ENCODE peak calls at places on chromosomes 12 and 14, in nine cellular contexts. One of them, this sample, is unnamed.

GRCh38 chr14:31968107-31968810 is 108.8 kb upstream of the ARHGAP5 start:
- DNase-seq in GM12878: peak
- DNase-seq in HCT116: no peak
- DNase-seq in stomach: no peak
- DNase-seq in sigmoid colon: no peak
- DNase-seq in upper lobe of left lung: no peak
- DNase-seq in prostate gland: no peak
- DNase-seq in HepG2: peak
- DNase-seq in H1: no peak
- DNase-seq in this sample: no peak

GRCh38 chr14:106586098-106586704 is 1059.8 kb downstream of the TMEM121 start:
- DNase-seq in GM12878: no peak
- DNase-seq in HCT116: no peak
- DNase-seq in stomach: peak
- DNase-seq in sigmoid colon: no peak
- DNase-seq in upper lobe of left lung: no peak
- DNase-seq in prostate gland: no peak
- DNase-seq in HepG2: peak
- DNase-seq in H1: peak
- DNase-seq in this sample: peak

GRCh38 chr14:99137001-99137700 is 134.8 kb downstream of the BCL11B start:
- DNase-seq in GM12878: no peak
- DNase-seq in HCT116: no peak
- DNase-seq in stomach: peak
- DNase-seq in sigmoid colon: peak
- DNase-seq in upper lobe of left lung: no peak
- DNase-seq in prostate gland: no peak
- DNase-seq in HepG2: no peak
- DNase-seq in H1: no peak
- DNase-seq in this sample: peak

GRCh38 chr14:92334050-92334449 is 11.1 kb downstream of the SLC24A4 start:
- DNase-seq in GM12878: no peak
- DNase-seq in HCT116: no peak
- DNase-seq in stomach: no peak
- DNase-seq in sigmoid colon: no peak
- DNase-seq in upper lobe of left lung: no peak
- DNase-seq in prostate gland: no peak
- DNase-seq in HepG2: no peak
- DNase-seq in H1: no peak
- DNase-seq in this sample: no peak

GRCh38 chr12:88903333-88903732 is 323.1 kb upstream of the KITLG start:
- DNase-seq in GM12878: no peak
- DNase-seq in HCT116: no peak
- DNase-seq in stomach: no peak
- DNase-seq in sigmoid colon: no peak
- DNase-seq in upper lobe of left lung: no peak
- DNase-seq in prostate gland: no peak
- DNase-seq in HepG2: no peak
- DNase-seq in H1: no peak
- DNase-seq in this sample: no peak

GRCh38 chr14:52458721-52459085 is 93.6 kb downstream of the TXNDC16 start:
- DNase-seq in GM12878: no peak
- DNase-seq in HCT116: no peak
- DNase-seq in stomach: no peak
- DNase-seq in sigmoid colon: no peak
- DNase-seq in upper lobe of left lung: no peak
- DNase-seq in prostate gland: no peak
- DNase-seq in HepG2: no peak
- DNase-seq in H1: no peak
- DNase-seq in this sample: no peak

GRCh38 chr12:52191841-52192791 is at the start of gene KRT80:
- DNase-seq in GM12878: no peak
- DNase-seq in HCT116: peak
- DNase-seq in stomach: peak
- DNase-seq in sigmoid colon: peak
- DNase-seq in upper lobe of left lung: peak
- DNase-seq in prostate gland: peak
- DNase-seq in HepG2: peak
- DNase-seq in H1: no peak
- DNase-seq in this sample: no peak

GRCh38 chr14:105448706-105449111 is 25.9 kb upstream of the CRIP2 start:
- DNase-seq in GM12878: no peak
- DNase-seq in HCT116: no peak
- DNase-seq in stomach: peak
- DNase-seq in sigmoid colon: peak
- DNase-seq in upper lobe of left lung: peak
- DNase-seq in prostate gland: peak
- DNase-seq in HepG2: peak
- DNase-seq in H1: peak
- DNase-seq in this sample: no peak

GRCh38 chr14:66495214-66496098 is 9.3 kb downstream of the CCDC196 start:
- DNase-seq in GM12878: peak
- DNase-seq in HCT116: peak
- DNase-seq in stomach: peak
- DNase-seq in sigmoid colon: peak
- DNase-seq in upper lobe of left lung: no peak
- DNase-seq in prostate gland: peak
- DNase-seq in HepG2: peak
- DNase-seq in H1: no peak
- DNase-seq in this sample: no peak

GRCh38 chr14:66485910-66486421 is at the start of gene CCDC196:
- DNase-seq in GM12878: no peak
- DNase-seq in HCT116: no peak
- DNase-seq in stomach: no peak
- DNase-seq in sigmoid colon: no peak
- DNase-seq in upper lobe of left lung: no peak
- DNase-seq in prostate gland: no peak
- DNase-seq in HepG2: no peak
- DNase-seq in H1: no peak
- DNase-seq in this sample: no peak

GRCh38 chr14:66487159-66487558 is 988 bp downstream of the CCDC196 start:
- DNase-seq in GM12878: no peak
- DNase-seq in HCT116: no peak
- DNase-seq in stomach: no peak
- DNase-seq in sigmoid colon: no peak
- DNase-seq in upper lobe of left lung: no peak
- DNase-seq in prostate gland: no peak
- DNase-seq in HepG2: no peak
- DNase-seq in H1: no peak
- DNase-seq in this sample: no peak

GRCh38 chr14:66493750-66494149 is 7.6 kb downstream of the CCDC196 start:
- DNase-seq in GM12878: no peak
- DNase-seq in HCT116: no peak
- DNase-seq in stomach: no peak
- DNase-seq in sigmoid colon: no peak
- DNase-seq in upper lobe of left lung: no peak
- DNase-seq in prostate gland: no peak
- DNase-seq in HepG2: no peak
- DNase-seq in H1: no peak
- DNase-seq in this sample: no peak

DNA sequence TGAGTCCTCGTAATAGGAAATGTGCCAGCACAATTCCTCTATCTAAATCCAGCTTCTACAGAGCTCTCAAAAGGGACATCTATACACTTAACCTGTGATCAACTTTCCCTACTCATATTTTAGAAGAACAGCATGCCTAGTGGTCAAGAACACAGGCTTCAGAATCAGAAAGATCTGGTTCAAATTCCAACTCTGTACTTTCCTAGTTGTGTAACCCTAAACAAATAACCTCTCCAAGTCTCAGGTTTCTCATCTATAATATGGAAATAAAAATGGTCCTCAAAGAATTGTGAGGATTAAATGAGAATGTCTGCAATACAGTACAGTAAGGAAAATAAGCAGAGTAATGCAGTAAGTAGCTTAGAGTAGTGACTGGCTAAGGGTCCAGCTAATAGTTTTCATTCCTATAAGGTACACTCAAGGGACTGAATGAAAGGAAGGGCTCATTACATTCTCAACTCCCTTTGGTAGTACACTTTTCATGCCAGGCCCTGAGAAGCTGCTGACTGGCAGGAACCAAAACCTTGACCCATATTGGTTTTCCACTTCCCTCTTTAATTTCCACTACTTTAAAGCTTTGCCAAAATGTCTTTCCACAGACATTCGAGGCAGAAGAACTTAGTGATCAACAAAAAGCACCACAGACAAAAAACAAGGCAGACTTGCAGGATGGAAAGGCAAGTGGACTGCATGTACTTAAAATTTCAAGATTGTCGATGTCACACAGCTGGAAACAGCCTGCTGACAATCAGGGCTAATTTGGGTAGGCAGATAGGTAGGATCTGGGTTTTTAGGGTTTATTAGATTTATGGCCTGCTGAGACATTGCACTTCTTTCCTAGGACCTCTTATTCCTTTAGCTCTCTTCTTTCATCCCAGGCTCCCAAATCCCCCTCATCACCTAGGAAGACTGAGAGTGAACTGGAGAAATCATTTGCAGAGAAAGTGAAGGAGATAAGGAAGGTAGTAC is 4.3 kb downstream of the CCDC196 start:
- DNase-seq in GM12878: no peak
- DNase-seq in HCT116: no peak
- DNase-seq in stomach: no peak
- DNase-seq in sigmoid colon: no peak
- DNase-seq in upper lobe of left lung: no peak
- DNase-seq in prostate gland: no peak
- DNase-seq in HepG2: peak
- DNase-seq in H1: no peak
- DNase-seq in this sample: no peak
- TF ChIP-seq POLR2AphosphoS5 in GM12878: no peak
- TF ChIP-seq POLR2AphosphoS5 in HCT116: no peak
- TF ChIP-seq POLR2AphosphoS5 in stomach: no peak
- TF ChIP-seq POLR2AphosphoS5 in sigmoid colon: no peak
- TF ChIP-seq POLR2AphosphoS5 in upper lobe of left lung: no peak
- TF ChIP-seq POLR2AphosphoS5 in prostate gland: no peak
- TF ChIP-seq POLR2AphosphoS5 in HepG2: no peak
- TF ChIP-seq POLR2AphosphoS5 in H1: no peak
- TF ChIP-seq POLR2AphosphoS5 in this sample: no peak

GRCh38 chr12:112010415-112011344 is 2.3 kb downstream of the TMEM116 start:
- DNase-seq in GM12878: no peak
- DNase-seq in HCT116: no peak
- DNase-seq in stomach: no peak
- DNase-seq in sigmoid colon: no peak
- DNase-seq in upper lobe of left lung: peak
- DNase-seq in prostate gland: no peak
- DNase-seq in HepG2: no peak
- DNase-seq in H1: no peak
- DNase-seq in this sample: no peak
- TF ChIP-seq POLR2AphosphoS5 in GM12878: no peak
- TF ChIP-seq POLR2AphosphoS5 in HCT116: no peak
- TF ChIP-seq POLR2AphosphoS5 in stomach: no peak
- TF ChIP-seq POLR2AphosphoS5 in sigmoid colon: no peak
- TF ChIP-seq POLR2AphosphoS5 in upper lobe of left lung: no peak
- TF ChIP-seq POLR2AphosphoS5 in prostate gland: no peak
- TF ChIP-seq POLR2AphosphoS5 in HepG2: no peak
- TF ChIP-seq POLR2AphosphoS5 in H1: no peak
- TF ChIP-seq POLR2AphosphoS5 in this sample: no peak

DNA sequence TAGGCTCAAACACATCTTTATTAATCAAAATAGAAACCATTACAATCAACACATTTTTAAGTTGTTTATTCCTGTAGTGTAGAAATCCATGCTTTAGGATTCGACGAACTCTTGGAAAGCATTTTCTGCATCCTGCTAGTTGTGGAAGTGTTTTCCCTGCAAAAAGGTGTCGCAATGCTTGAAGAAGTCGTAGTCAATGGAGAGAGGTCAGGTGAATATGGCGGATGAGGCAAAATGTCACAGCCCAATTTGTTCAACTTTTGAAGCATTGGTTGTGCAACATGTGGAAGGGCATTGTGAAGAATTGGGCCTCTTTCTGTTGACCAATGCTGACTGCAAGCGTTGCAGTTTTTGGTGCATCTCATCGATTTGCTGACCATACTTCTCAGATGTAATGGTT is 4.2 kb upstream of the ARID4A start:
- DNase-seq in GM12878: no peak
- DNase-seq in HCT116: no peak
- DNase-seq in stomach: no peak
- DNase-seq in sigmoid colon: no peak
- DNase-seq in upper lobe of left lung: no peak
- DNase-seq in prostate gland: no peak
- DNase-seq in HepG2: no peak
- DNase-seq in H1: no peak
- DNase-seq in this sample: no peak
- TF ChIP-seq POLR2AphosphoS5 in GM12878: no peak
- TF ChIP-seq POLR2AphosphoS5 in HCT116: no peak
- TF ChIP-seq POLR2AphosphoS5 in stomach: no peak
- TF ChIP-seq POLR2AphosphoS5 in sigmoid colon: no peak
- TF ChIP-seq POLR2AphosphoS5 in upper lobe of left lung: no peak
- TF ChIP-seq POLR2AphosphoS5 in prostate gland: no peak
- TF ChIP-seq POLR2AphosphoS5 in HepG2: no peak
- TF ChIP-seq POLR2AphosphoS5 in H1: no peak
- TF ChIP-seq POLR2AphosphoS5 in this sample: no peak

GRCh38 chr12:123233505-123234299 is 466 bp downstream of the MTRFR start:
- DNase-seq in GM12878: no peak
- DNase-seq in HCT116: no peak
- DNase-seq in stomach: no peak
- DNase-seq in sigmoid colon: no peak
- DNase-seq in upper lobe of left lung: no peak
- DNase-seq in prostate gland: no peak
- DNase-seq in HepG2: no peak
- DNase-seq in H1: peak
- DNase-seq in this sample: no peak

GRCh38 chr12:123242083-123242904 is 9.1 kb downstream of the MTRFR start:
- DNase-seq in GM12878: no peak
- DNase-seq in HCT116: no peak
- DNase-seq in stomach: no peak
- DNase-seq in sigmoid colon: no peak
- DNase-seq in upper lobe of left lung: no peak
- DNase-seq in prostate gland: no peak
- DNase-seq in HepG2: no peak
- DNase-seq in H1: no peak
- DNase-seq in this sample: no peak

GRCh38 chr12:123238961-123239360 is 5.7 kb downstream of the MTRFR start:
- DNase-seq in GM12878: no peak
- DNase-seq in HCT116: no peak
- DNase-seq in stomach: no peak
- DNase-seq in sigmoid colon: no peak
- DNase-seq in upper lobe of left lung: no peak
- DNase-seq in prostate gland: no peak
- DNase-seq in HepG2: no peak
- DNase-seq in H1: no peak
- DNase-seq in this sample: no peak

GRCh38 chr12:123237646-123238329 is 4.6 kb downstream of the MTRFR start:
- DNase-seq in GM12878: peak
- DNase-seq in HCT116: peak
- DNase-seq in stomach: peak
- DNase-seq in sigmoid colon: peak
- DNase-seq in upper lobe of left lung: no peak
- DNase-seq in prostate gland: peak
- DNase-seq in HepG2: peak
- DNase-seq in H1: peak
- DNase-seq in this sample: no peak

DNA sequence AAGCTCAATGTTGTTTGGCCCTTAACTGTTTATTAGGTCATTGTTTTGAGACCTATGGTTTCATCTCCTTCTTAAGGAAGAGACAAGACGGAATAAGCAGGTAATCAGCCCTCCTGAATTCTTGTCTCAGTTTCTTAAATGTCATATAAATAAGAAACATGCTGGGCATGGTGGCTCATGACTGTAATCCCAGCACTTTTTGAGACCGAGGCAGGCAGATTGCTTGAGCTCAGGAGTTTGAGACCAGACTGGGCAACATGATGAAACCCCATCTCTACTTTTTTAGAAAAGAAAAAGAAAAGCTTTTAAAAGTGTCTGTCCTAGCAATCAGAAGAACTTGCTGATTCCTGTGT is 5.1 kb downstream of the MTRFR start:
- DNase-seq in GM12878: no peak
- DNase-seq in HCT116: no peak
- DNase-seq in stomach: no peak
- DNase-seq in sigmoid colon: no peak
- DNase-seq in upper lobe of left lung: no peak
- DNase-seq in prostate gland: no peak
- DNase-seq in HepG2: no peak
- DNase-seq in H1: no peak
- DNase-seq in this sample: no peak
- TF ChIP-seq POLR2AphosphoS5 in GM12878: no peak
- TF ChIP-seq POLR2AphosphoS5 in HCT116: no peak
- TF ChIP-seq POLR2AphosphoS5 in stomach: no peak
- TF ChIP-seq POLR2AphosphoS5 in sigmoid colon: no peak
- TF ChIP-seq POLR2AphosphoS5 in upper lobe of left lung: no peak
- TF ChIP-seq POLR2AphosphoS5 in prostate gland: no peak
- TF ChIP-seq POLR2AphosphoS5 in HepG2: no peak
- TF ChIP-seq POLR2AphosphoS5 in H1: no peak
- TF ChIP-seq POLR2AphosphoS5 in this sample: no peak